ENCODE peak calls at places on chromosomes 4 and X, in six cellular contexts. M is epithelial cell of prostate, G is T-helper 22 cell, V is anterior cingulate cortex, B is GM12891, Y is GM12865. P is an unnamed sample.

GRCh38 chr4:108058685-108059440 is 69.2 kb downstream of the HADH start:
- DNase-seq in M (peak; percentile 39), G (no peak), V (no peak), B (no peak), Y (no peak), P (no peak)

GRCh38 chr4:183326853-183327252 is 4.6 kb upstream of the CLDN24 start:
- DNase-seq in M (no peak), G (no peak), V (no peak), B (no peak), Y (no peak), P (no peak)

GRCh38 chr4:6999172-7000086 is 43.7 kb upstream of the TADA2B start:
- DNase-seq in M (peak; percentile 84), G (no peak), V (no peak), B (no peak), Y (no peak), P (no peak)

GRCh38 chrX:65528705-65529340 is 5.8 kb downstream of the LAS1L start:
- DNase-seq in M (no peak), G (peak; percentile 12), V (no peak), B (peak; percentile 13), Y (peak; percentile 39), P (peak; percentile 86)

GRCh38 chr4:52091811-52092210 is 40.7 kb downstream of the SPATA18 start:
- DNase-seq in M (no peak), G (no peak), V (no peak), B (no peak), Y (no peak), P (peak; percentile 25)

GRCh38 chr4:153594208-153594607 is 89.9 kb upstream of the TLR2 start:
- DNase-seq in M (peak; percentile 29), G (no peak), V (no peak), B (no peak), Y (no peak), P (no peak)

GRCh38 chrX:139759637-139760036 is 51.7 kb upstream of the MCF2 start:
- DNase-seq in M (no peak), G (no peak), V (no peak), B (no peak), Y (peak; percentile 27), P (peak; percentile 55)

GRCh38 chrX:7996414-7996813 is 69.2 kb upstream of the PNPLA4 start:
- DNase-seq in M (no peak), G (no peak), V (no peak), B (no peak), Y (peak; percentile 40), P (peak; percentile 80)

GRCh38 chr4:56909083-56909981 is 1.6 kb downstream of the REST start:
- DNase-seq in M (no peak), G (peak; percentile 25), V (peak; percentile 32), B (peak; percentile 47), Y (peak; percentile 78), P (peak; percentile 91)

GRCh38 chrX:37349131-37350033 is at the start of gene PRRG1:
- DNase-seq in M (peak; percentile 24), G (no peak), V (peak; percentile 14), B (no peak), Y (no peak), P (no peak)

GRCh38 chr4:26238426-26238781 is 82.4 kb upstream of the RBPJ start:
- DNase-seq in M (no peak), G (no peak), V (no peak), B (no peak), Y (no peak), P (no peak)

GRCh38 chr4:109432676-109433075 is 939 bp upstream of the SEC24B start:
- DNase-seq in M (no peak), G (no peak), V (no peak), B (no peak), Y (peak; percentile 12), P (peak; percentile 55)

GRCh38 chrX:73214366-73215094 is at the start of gene NAP1L2:
- DNase-seq in M (peak; percentile 3), G (peak; percentile 2), V (no peak), B (no peak), Y (peak; percentile 0), P (no peak)

GRCh38 chr4:25937801-25938200 is 23.8 kb downstream of the SMIM20 start:
- DNase-seq in M (no peak), G (no peak), V (no peak), B (no peak), Y (peak; percentile 15), P (no peak)

GRCh38 chr4:3527914-3528876 is 4.0 kb downstream of the LRPAP1 start:
- DNase-seq in M (no peak), G (no peak), V (no peak), B (no peak), Y (no peak), P (peak; percentile 36)

GRCh38 chrX:120791013-120791643 is 84.5 kb downstream of the CT47B1 start:
- DNase-seq in M (no peak), G (no peak), V (no peak), B (no peak), Y (peak; percentile 0), P (no peak)

GRCh38 chrX:149720021-149720689 is 8.3 kb downstream of the MAGEA11 start:
- DNase-seq in M (no peak), G (no peak), V (no peak), B (no peak), Y (no peak), P (no peak)

GRCh38 chr4:126180642-126181041 is 865.9 kb downstream of the FAT4 start:
- DNase-seq in M (no peak), G (no peak), V (no peak), B (no peak), Y (no peak), P (no peak)

GRCh38 chr4:87270144-87270543 is 49.7 kb upstream of the KLHL8 start:
- DNase-seq in M (no peak), G (no peak), V (no peak), B (no peak), Y (peak; percentile 37), P (peak; percentile 51)

GRCh38 chr4:109729155-109729562 is 711 bp downstream of the PLA2G12A start:
- DNase-seq in M (no peak), G (no peak), V (no peak), B (no peak), Y (peak; percentile 11), P (peak; percentile 59)

GRCh38 chr4:144831971-144832370 is 186.0 kb downstream of the HHIP start:
- DNase-seq in M (no peak), G (no peak), V (no peak), B (no peak), Y (peak; percentile 9), P (no peak)

GRCh38 chrX:72126048-72126415 is 5.7 kb downstream of the RTL5 start:
- DNase-seq in M (no peak), G (no peak), V (no peak), B (no peak), Y (no peak), P (no peak)

GRCh38 chr4:170106899-170107298 is 17.1 kb upstream of the AADAT start:
- DNase-seq in M (no peak), G (no peak), V (no peak), B (no peak), Y (no peak), P (no peak)

GRCh38 chr4:79284893-79285292 is 41.0 kb downstream of the NAA11 start:
- DNase-seq in M (no peak), G (no peak), V (no peak), B (no peak), Y (no peak), P (no peak)

GRCh38 chr4:65668201-65669007 is 1.9 kb downstream of the EPHA5 start:
- DNase-seq in M (no peak), G (no peak), V (no peak), B (no peak), Y (no peak), P (no peak)

GRCh38 chrX:39667746-39668507 is 429.8 kb downstream of the BCOR start:
- DNase-seq in M (no peak), G (no peak), V (no peak), B (no peak), Y (no peak), P (no peak)

GRCh38 chr4:107153956-107154355 is 117.8 kb upstream of the DKK2 start:
- DNase-seq in M (no peak), G (no peak), V (no peak), B (no peak), Y (no peak), P (no peak)

GRCh38 chr4:112170451-112170993 is 25.3 kb downstream of the FAM241A start:
- DNase-seq in M (peak; percentile 83), G (no peak), V (no peak), B (no peak), Y (no peak), P (no peak)